ENCODE peak calls at places on chromosomes 13 and 19, in ten cellular contexts. One of them, this sample, is unnamed.

GRCh38 chr19:28633223-28634030 is 579.5 kb downstream of the UQCRFS1 start:
- DNase-seq in activated T-cell treated with anti-CD3 and anti-CD28 coated beads for 1 hour: peak
- DNase-seq in Calu3: peak
- DNase-seq in mesothelial cell of epicardium: no peak
- DNase-seq in AG08395: peak
- DNase-seq in fibroblast of lung: peak
- DNase-seq in lung: peak
- DNase-seq in activated CD8-positive, alpha-beta T cell treated with anti-CD3 and anti-CD28 coated beads for 36 hours: peak
- DNase-seq in GM04504: peak
- DNase-seq in uterus: no peak
- DNase-seq in this sample: peak

GRCh38 chr13:20711301-20712044 is 8.0 kb downstream of the IL17D start:
- DNase-seq in AG08395: no peak
- DNase-seq in activated CD8-positive, alpha-beta T cell treated with anti-CD3 and anti-CD28 coated beads for 36 hours: peak
- DNase-seq in Calu3: no peak
- DNase-seq in uterus: no peak
- DNase-seq in lung: no peak
- DNase-seq in mesothelial cell of epicardium: no peak
- DNase-seq in activated T-cell treated with anti-CD3 and anti-CD28 coated beads for 1 hour: no peak
- DNase-seq in fibroblast of lung: no peak
- DNase-seq in GM04504: no peak
- DNase-seq in this sample: no peak

GRCh38 chr19:13975870-13976269 is 23.6 kb downstream of the DCAF15 start:
- DNase-seq in activated T-cell treated with anti-CD3 and anti-CD28 coated beads for 1 hour: no peak
- DNase-seq in mesothelial cell of epicardium: no peak
- DNase-seq in activated CD8-positive, alpha-beta T cell treated with anti-CD3 and anti-CD28 coated beads for 36 hours: no peak
- DNase-seq in uterus: no peak
- DNase-seq in lung: no peak
- DNase-seq in Calu3: no peak
- DNase-seq in AG08395: no peak
- DNase-seq in GM04504: no peak
- DNase-seq in fibroblast of lung: no peak
- DNase-seq in this sample: no peak

GRCh38 chr13:49608932-49609331 is 19.4 kb upstream of the ARL11 start:
- DNase-seq in lung: no peak
- DNase-seq in uterus: no peak
- DNase-seq in activated CD8-positive, alpha-beta T cell treated with anti-CD3 and anti-CD28 coated beads for 36 hours: no peak
- DNase-seq in AG08395: no peak
- DNase-seq in GM04504: no peak
- DNase-seq in mesothelial cell of epicardium: no peak
- DNase-seq in fibroblast of lung: no peak
- DNase-seq in Calu3: no peak
- DNase-seq in activated T-cell treated with anti-CD3 and anti-CD28 coated beads for 1 hour: no peak
- DNase-seq in this sample: no peak

GRCh38 chr13:105462981-105463380 is 1072.5 kb downstream of the EFNB2 start:
- DNase-seq in lung: no peak
- DNase-seq in AG08395: no peak
- DNase-seq in GM04504: no peak
- DNase-seq in activated CD8-positive, alpha-beta T cell treated with anti-CD3 and anti-CD28 coated beads for 36 hours: no peak
- DNase-seq in mesothelial cell of epicardium: no peak
- DNase-seq in fibroblast of lung: peak
- DNase-seq in uterus: no peak
- DNase-seq in activated T-cell treated with anti-CD3 and anti-CD28 coated beads for 1 hour: no peak
- DNase-seq in Calu3: no peak
- DNase-seq in this sample: no peak

GRCh38 chr19:53771133-53771532 is 53.0 kb downstream of the NLRP12 start:
- DNase-seq in fibroblast of lung: no peak
- DNase-seq in GM04504: no peak
- DNase-seq in Calu3: peak
- DNase-seq in activated CD8-positive, alpha-beta T cell treated with anti-CD3 and anti-CD28 coated beads for 36 hours: no peak
- DNase-seq in uterus: no peak
- DNase-seq in activated T-cell treated with anti-CD3 and anti-CD28 coated beads for 1 hour: no peak
- DNase-seq in lung: no peak
- DNase-seq in AG08395: no peak
- DNase-seq in mesothelial cell of epicardium: no peak
- DNase-seq in this sample: no peak

GRCh38 chr19:35011091-35011689 is 11.1 kb downstream of the GRAMD1A start:
- DNase-seq in AG08395: no peak
- DNase-seq in Calu3: no peak
- DNase-seq in GM04504: no peak
- DNase-seq in fibroblast of lung: no peak
- DNase-seq in uterus: no peak
- DNase-seq in activated T-cell treated with anti-CD3 and anti-CD28 coated beads for 1 hour: no peak
- DNase-seq in mesothelial cell of epicardium: no peak
- DNase-seq in activated CD8-positive, alpha-beta T cell treated with anti-CD3 and anti-CD28 coated beads for 36 hours: no peak
- DNase-seq in lung: no peak
- DNase-seq in this sample: no peak

GRCh38 chr13:91308299-91308698 is 39.2 kb upstream of the MIR17HG start:
- DNase-seq in AG08395: no peak
- DNase-seq in Calu3: no peak
- DNase-seq in mesothelial cell of epicardium: no peak
- DNase-seq in activated CD8-positive, alpha-beta T cell treated with anti-CD3 and anti-CD28 coated beads for 36 hours: no peak
- DNase-seq in lung: no peak
- DNase-seq in fibroblast of lung: no peak
- DNase-seq in activated T-cell treated with anti-CD3 and anti-CD28 coated beads for 1 hour: no peak
- DNase-seq in GM04504: no peak
- DNase-seq in uterus: no peak
- DNase-seq in this sample: no peak

GRCh38 chr19:10854350-10855089 is 6.3 kb downstream of the C19orf38 start:
- DNase-seq in activated CD8-positive, alpha-beta T cell treated with anti-CD3 and anti-CD28 coated beads for 36 hours: no peak
- DNase-seq in mesothelial cell of epicardium: no peak
- DNase-seq in Calu3: no peak
- DNase-seq in AG08395: no peak
- DNase-seq in GM04504: no peak
- DNase-seq in fibroblast of lung: no peak
- DNase-seq in uterus: no peak
- DNase-seq in activated T-cell treated with anti-CD3 and anti-CD28 coated beads for 1 hour: no peak
- DNase-seq in lung: no peak
- DNase-seq in this sample: no peak

GRCh38 chr13:57716295-57716694 is 84.8 kb downstream of the PCDH17 start:
- DNase-seq in fibroblast of lung: no peak
- DNase-seq in mesothelial cell of epicardium: no peak
- DNase-seq in AG08395: no peak
- DNase-seq in Calu3: no peak
- DNase-seq in lung: peak
- DNase-seq in uterus: no peak
- DNase-seq in activated T-cell treated with anti-CD3 and anti-CD28 coated beads for 1 hour: no peak
- DNase-seq in GM04504: no peak
- DNase-seq in activated CD8-positive, alpha-beta T cell treated with anti-CD3 and anti-CD28 coated beads for 36 hours: no peak
- DNase-seq in this sample: no peak

GRCh38 chr19:16332991-16333624 is 8.5 kb downstream of the KLF2 start:
- DNase-seq in Calu3: no peak
- DNase-seq in activated CD8-positive, alpha-beta T cell treated with anti-CD3 and anti-CD28 coated beads for 36 hours: no peak
- DNase-seq in mesothelial cell of epicardium: no peak
- DNase-seq in activated T-cell treated with anti-CD3 and anti-CD28 coated beads for 1 hour: no peak
- DNase-seq in lung: no peak
- DNase-seq in fibroblast of lung: no peak
- DNase-seq in GM04504: no peak
- DNase-seq in AG08395: no peak
- DNase-seq in uterus: no peak
- DNase-seq in this sample: no peak

GRCh38 chr13:89514534-89515312 is 1832.8 kb upstream of the MIR17HG start:
- DNase-seq in activated CD8-positive, alpha-beta T cell treated with anti-CD3 and anti-CD28 coated beads for 36 hours: no peak
- DNase-seq in fibroblast of lung: peak
- DNase-seq in uterus: no peak
- DNase-seq in Calu3: no peak
- DNase-seq in mesothelial cell of epicardium: no peak
- DNase-seq in lung: no peak
- DNase-seq in activated T-cell treated with anti-CD3 and anti-CD28 coated beads for 1 hour: no peak
- DNase-seq in AG08395: no peak
- DNase-seq in GM04504: no peak
- DNase-seq in this sample: no peak

GRCh38 chr13:48780713-48781341 is 127.1 kb downstream of the CYSLTR2 start:
- DNase-seq in AG08395: no peak
- DNase-seq in Calu3: no peak
- DNase-seq in uterus: no peak
- DNase-seq in activated CD8-positive, alpha-beta T cell treated with anti-CD3 and anti-CD28 coated beads for 36 hours: no peak
- DNase-seq in activated T-cell treated with anti-CD3 and anti-CD28 coated beads for 1 hour: no peak
- DNase-seq in GM04504: no peak
- DNase-seq in mesothelial cell of epicardium: no peak
- DNase-seq in lung: no peak
- DNase-seq in fibroblast of lung: no peak
- DNase-seq in this sample: no peak

GRCh38 chr13:24173775-24174174 is 13.3 kb downstream of the SPATA13 start:
- DNase-seq in GM04504: no peak
- DNase-seq in uterus: no peak
- DNase-seq in activated T-cell treated with anti-CD3 and anti-CD28 coated beads for 1 hour: no peak
- DNase-seq in lung: no peak
- DNase-seq in AG08395: no peak
- DNase-seq in activated CD8-positive, alpha-beta T cell treated with anti-CD3 and anti-CD28 coated beads for 36 hours: no peak
- DNase-seq in mesothelial cell of epicardium: no peak
- DNase-seq in Calu3: no peak
- DNase-seq in fibroblast of lung: peak
- DNase-seq in this sample: no peak

GRCh38 chr13:45143346-45143751 is 23.0 kb downstream of the GTF2F2 start:
- DNase-seq in fibroblast of lung: peak
- DNase-seq in lung: no peak
- DNase-seq in Calu3: no peak
- DNase-seq in mesothelial cell of epicardium: no peak
- DNase-seq in uterus: no peak
- DNase-seq in GM04504: no peak
- DNase-seq in activated T-cell treated with anti-CD3 and anti-CD28 coated beads for 1 hour: no peak
- DNase-seq in activated CD8-positive, alpha-beta T cell treated with anti-CD3 and anti-CD28 coated beads for 36 hours: no peak
- DNase-seq in AG08395: no peak
- DNase-seq in this sample: no peak

GRCh38 chr19:6832412-6832811 is 55.0 kb upstream of the ADGRE1 start:
- DNase-seq in activated T-cell treated with anti-CD3 and anti-CD28 coated beads for 1 hour: no peak
- DNase-seq in uterus: no peak
- DNase-seq in fibroblast of lung: no peak
- DNase-seq in mesothelial cell of epicardium: no peak
- DNase-seq in lung: no peak
- DNase-seq in Calu3: no peak
- DNase-seq in activated CD8-positive, alpha-beta T cell treated with anti-CD3 and anti-CD28 coated beads for 36 hours: no peak
- DNase-seq in GM04504: no peak
- DNase-seq in AG08395: no peak
- DNase-seq in this sample: no peak

GRCh38 chr13:33612641-33613638 is 205.0 kb upstream of the RFC3 start:
- DNase-seq in activated T-cell treated with anti-CD3 and anti-CD28 coated beads for 1 hour: no peak
- DNase-seq in uterus: no peak
- DNase-seq in activated CD8-positive, alpha-beta T cell treated with anti-CD3 and anti-CD28 coated beads for 36 hours: peak
- DNase-seq in fibroblast of lung: no peak
- DNase-seq in lung: no peak
- DNase-seq in Calu3: no peak
- DNase-seq in AG08395: no peak
- DNase-seq in GM04504: no peak
- DNase-seq in mesothelial cell of epicardium: no peak
- DNase-seq in this sample: no peak

GRCh38 chr13:46663216-46663615 is 110.2 kb downstream of the LRCH1 start:
- DNase-seq in AG08395: no peak
- DNase-seq in activated CD8-positive, alpha-beta T cell treated with anti-CD3 and anti-CD28 coated beads for 36 hours: no peak
- DNase-seq in fibroblast of lung: no peak
- DNase-seq in mesothelial cell of epicardium: no peak
- DNase-seq in GM04504: no peak
- DNase-seq in Calu3: no peak
- DNase-seq in activated T-cell treated with anti-CD3 and anti-CD28 coated beads for 1 hour: no peak
- DNase-seq in uterus: no peak
- DNase-seq in lung: no peak
- DNase-seq in this sample: no peak

GRCh38 chr19:31648347-31648746 is 299.1 kb upstream of the TSHZ3 start:
- DNase-seq in lung: no peak
- DNase-seq in AG08395: no peak
- DNase-seq in activated T-cell treated with anti-CD3 and anti-CD28 coated beads for 1 hour: no peak
- DNase-seq in mesothelial cell of epicardium: no peak
- DNase-seq in fibroblast of lung: peak
- DNase-seq in GM04504: no peak
- DNase-seq in activated CD8-positive, alpha-beta T cell treated with anti-CD3 and anti-CD28 coated beads for 36 hours: no peak
- DNase-seq in uterus: no peak
- DNase-seq in Calu3: no peak
- DNase-seq in this sample: no peak

GRCh38 chr13:99617474-99618255 is 116.4 kb downstream of the TM9SF2 start:
- DNase-seq in activated T-cell treated with anti-CD3 and anti-CD28 coated beads for 1 hour: no peak
- DNase-seq in lung: no peak
- DNase-seq in activated CD8-positive, alpha-beta T cell treated with anti-CD3 and anti-CD28 coated beads for 36 hours: peak
- DNase-seq in GM04504: no peak
- DNase-seq in uterus: no peak
- DNase-seq in mesothelial cell of epicardium: peak
- DNase-seq in fibroblast of lung: peak
- DNase-seq in Calu3: peak
- DNase-seq in AG08395: peak
- DNase-seq in this sample: no peak

GRCh38 chr19:41999878-42000208 is 5.8 kb upstream of the ATP1A3 start:
- DNase-seq in activated T-cell treated with anti-CD3 and anti-CD28 coated beads for 1 hour: no peak
- DNase-seq in lung: no peak
- DNase-seq in Calu3: no peak
- DNase-seq in uterus: no peak
- DNase-seq in mesothelial cell of epicardium: no peak
- DNase-seq in activated CD8-positive, alpha-beta T cell treated with anti-CD3 and anti-CD28 coated beads for 36 hours: no peak
- DNase-seq in GM04504: no peak
- DNase-seq in fibroblast of lung: no peak
- DNase-seq in AG08395: no peak
- DNase-seq in this sample: no peak

GRCh38 chr19:54178581-54179261 is 5.8 kb upstream of the TMC4 start:
- DNase-seq in AG08395: no peak
- DNase-seq in GM04504: no peak
- DNase-seq in mesothelial cell of epicardium: no peak
- DNase-seq in uterus: no peak
- DNase-seq in fibroblast of lung: no peak
- DNase-seq in Calu3: no peak
- DNase-seq in activated CD8-positive, alpha-beta T cell treated with anti-CD3 and anti-CD28 coated beads for 36 hours: peak
- DNase-seq in lung: no peak
- DNase-seq in activated T-cell treated with anti-CD3 and anti-CD28 coated beads for 1 hour: no peak
- DNase-seq in this sample: no peak

GRCh38 chr13:74187564-74187963 is 53.4 kb upstream of the KLF12 start:
- DNase-seq in AG08395: no peak
- DNase-seq in mesothelial cell of epicardium: no peak
- DNase-seq in activated T-cell treated with anti-CD3 and anti-CD28 coated beads for 1 hour: no peak
- DNase-seq in uterus: no peak
- DNase-seq in activated CD8-positive, alpha-beta T cell treated with anti-CD3 and anti-CD28 coated beads for 36 hours: no peak
- DNase-seq in Calu3: no peak
- DNase-seq in GM04504: no peak
- DNase-seq in fibroblast of lung: peak
- DNase-seq in lung: no peak
- DNase-seq in this sample: no peak

GRCh38 chr19:50880241-50880640 is 7.0 kb downstream of the KLK2 start:
- DNase-seq in uterus: no peak
- DNase-seq in fibroblast of lung: no peak
- DNase-seq in AG08395: no peak
- DNase-seq in GM04504: no peak
- DNase-seq in activated CD8-positive, alpha-beta T cell treated with anti-CD3 and anti-CD28 coated beads for 36 hours: no peak
- DNase-seq in activated T-cell treated with anti-CD3 and anti-CD28 coated beads for 1 hour: no peak
- DNase-seq in lung: no peak
- DNase-seq in Calu3: no peak
- DNase-seq in mesothelial cell of epicardium: no peak
- DNase-seq in this sample: no peak

GRCh38 chr13:33509642-33510229 is 224.2 kb upstream of the STARD13 start:
- DNase-seq in fibroblast of lung: peak
- DNase-seq in lung: peak
- DNase-seq in AG08395: peak
- DNase-seq in Calu3: peak
- DNase-seq in activated T-cell treated with anti-CD3 and anti-CD28 coated beads for 1 hour: no peak
- DNase-seq in GM04504: peak
- DNase-seq in activated CD8-positive, alpha-beta T cell treated with anti-CD3 and anti-CD28 coated beads for 36 hours: no peak
- DNase-seq in mesothelial cell of epicardium: no peak
- DNase-seq in uterus: peak
- DNase-seq in this sample: no peak

GRCh38 chr19:3359850-3360493 is 6.4 kb upstream of the NFIC start:
- DNase-seq in uterus: no peak
- DNase-seq in activated CD8-positive, alpha-beta T cell treated with anti-CD3 and anti-CD28 coated beads for 36 hours: peak
- DNase-seq in GM04504: no peak
- DNase-seq in fibroblast of lung: peak
- DNase-seq in Calu3: no peak
- DNase-seq in lung: no peak
- DNase-seq in AG08395: no peak
- DNase-seq in mesothelial cell of epicardium: no peak
- DNase-seq in activated T-cell treated with anti-CD3 and anti-CD28 coated beads for 1 hour: no peak
- DNase-seq in this sample: no peak

GRCh38 chr19:48568345-48568886 is 16.4 kb downstream of the SULT2B1 start:
- DNase-seq in AG08395: peak
- DNase-seq in GM04504: peak
- DNase-seq in lung: peak
- DNase-seq in mesothelial cell of epicardium: no peak
- DNase-seq in uterus: peak
- DNase-seq in activated T-cell treated with anti-CD3 and anti-CD28 coated beads for 1 hour: no peak
- DNase-seq in fibroblast of lung: peak
- DNase-seq in activated CD8-positive, alpha-beta T cell treated with anti-CD3 and anti-CD28 coated beads for 36 hours: no peak
- DNase-seq in Calu3: peak
- DNase-seq in this sample: no peak

GRCh38 chr13:98157188-98157587 is 14.3 kb downstream of the FARP1 start:
- DNase-seq in AG08395: no peak
- DNase-seq in fibroblast of lung: no peak
- DNase-seq in uterus: no peak
- DNase-seq in activated CD8-positive, alpha-beta T cell treated with anti-CD3 and anti-CD28 coated beads for 36 hours: no peak
- DNase-seq in mesothelial cell of epicardium: no peak
- DNase-seq in GM04504: no peak
- DNase-seq in Calu3: no peak
- DNase-seq in lung: no peak
- DNase-seq in activated T-cell treated with anti-CD3 and anti-CD28 coated beads for 1 hour: no peak
- DNase-seq in this sample: no peak

This sample was measured in NCI-H1105.